ENCODE peak calls at places on chromosomes 5 and 9, in six cellular contexts. K is PC-3, Z is PC-9, V is GM23248, M is SK-N-SH, X is hepatocyte. R is an unnamed sample.

GRCh38 chr5:81808106-81808505 is 57.2 kb upstream of the SSBP2 start:
- DNase-seq in Z (no peak), V (no peak), M (no peak), X (no peak), K (no peak), R (no peak)

GRCh38 chr5:172450861-172451695 is 3.2 kb downstream of the SH3PXD2B start:
- DNase-seq in X (peak; percentile 45), V (peak; percentile 70), Z (no peak), K (peak; percentile 35), M (peak; percentile 64), R (peak; percentile 73)

GRCh38 chr5:12214631-12215030 is 310.4 kb upstream of the CTNND2 start:
- DNase-seq in X (no peak), Z (no peak), V (no peak), M (no peak), K (peak; percentile 69), R (no peak)

GRCh38 chr5:157801-158200 is 33.5 kb upstream of the LRRC14B start:
- DNase-seq in X (no peak), K (no peak), M (no peak), V (no peak), Z (no peak), R (no peak)

GRCh38 chr5:67166460-67166871 is 30.1 kb downstream of the CD180 start:
- DNase-seq in V (no peak), Z (no peak), M (no peak), K (peak; percentile 24), X (no peak), R (peak; percentile 73)

GRCh38 chr9:96620832-96621269 is 1.2 kb upstream of the CDC14B start:
- DNase-seq in V (no peak), K (no peak), X (peak; percentile 23), Z (no peak), M (no peak), R (no peak)

GRCh38 chr5:95406426-95407093 is 15.4 kb downstream of the FAM81B start:
- DNase-seq in M (no peak), K (no peak), X (no peak), V (peak; percentile 26), Z (no peak), R (no peak)

GRCh38 chr5:133952729-133953567 is 15.5 kb downstream of the C5orf15 start:
- DNase-seq in Z (no peak), V (peak; percentile 96), K (no peak), M (no peak), X (no peak), R (no peak)

GRCh38 chr9:79944991-79945390 is 373.2 kb downstream of the TLE4 start:
- DNase-seq in M (no peak), V (no peak), X (no peak), K (no peak), Z (no peak), R (no peak)

GRCh38 chr5:67241326-67241725 is 44.7 kb upstream of the CD180 start:
- DNase-seq in Z (no peak), M (no peak), K (no peak), V (no peak), X (no peak), R (no peak)

GRCh38 chr5:8517461-8517860 is 648.5 kb downstream of the MTRR start:
- DNase-seq in M (no peak), X (peak; percentile 11), K (peak; percentile 35), Z (no peak), V (peak; percentile 5), R (no peak)

GRCh38 chr5:66850354-66851075 is 254.3 kb downstream of the MAST4 start:
- DNase-seq in X (no peak), Z (no peak), K (peak; percentile 7), M (no peak), V (peak; percentile 70), R (no peak)

DNA sequence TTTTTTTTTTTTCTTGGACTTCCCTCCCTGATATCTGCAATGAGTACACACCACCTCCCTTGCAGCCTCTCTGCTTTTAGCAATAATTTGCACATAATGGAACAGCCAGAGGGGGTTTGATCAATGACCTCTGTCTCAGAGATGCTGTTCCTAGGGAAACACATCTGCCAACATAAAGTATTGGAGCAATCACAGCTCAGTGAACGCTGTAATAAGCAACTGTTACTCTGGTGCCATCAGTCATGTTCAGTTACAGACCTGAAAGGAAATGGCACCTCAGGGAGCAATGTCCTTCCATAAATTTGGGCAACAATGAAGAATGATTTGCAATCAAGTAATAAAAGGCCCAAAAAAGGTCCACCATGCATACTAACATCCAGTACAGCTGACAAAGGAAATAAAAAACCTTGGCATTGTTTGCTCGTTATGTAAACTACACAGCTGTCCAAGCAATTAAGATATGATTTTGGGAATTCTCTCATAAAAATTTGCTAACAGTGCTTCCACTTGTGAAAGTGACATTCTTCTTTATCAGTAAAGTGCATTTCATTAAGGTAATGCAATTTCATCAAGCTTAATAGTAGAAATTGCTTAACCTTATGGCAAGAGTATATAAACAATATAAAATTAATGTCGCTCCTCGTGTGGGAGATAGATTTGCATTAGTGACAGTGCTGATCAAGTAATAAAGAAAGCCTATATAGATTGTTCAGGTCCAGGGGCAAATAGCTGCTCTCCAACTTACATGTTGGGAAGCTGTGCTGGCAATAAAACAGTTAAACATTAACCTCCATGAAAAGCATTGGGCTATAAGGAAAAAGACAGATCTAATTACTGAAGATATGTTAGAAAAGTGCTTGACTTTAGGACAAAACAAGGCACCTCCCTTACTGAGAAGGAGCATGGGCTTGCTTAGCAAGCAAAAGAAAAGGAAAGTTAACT is 167.7 kb downstream of the RASEF start:
- DNase-seq in K (no peak), M (peak; percentile 41), X (peak; percentile 26), Z (no peak), V (no peak), R (no peak)
- H3K9me2 ChIP-seq in K (no peaks in the 10 kb centered on the region), M (no peaks in the 10 kb centered on the region), X (no peaks in the 10 kb centered on the region), Z (no peaks in the 10 kb centered on the region), V (no peaks in the 10 kb centered on the region), R (no peaks in the 10 kb centered on the region)

GRCh38 chr5:14184082-14184481 is 40.9 kb downstream of the TRIO start:
- DNase-seq in V (no peak), Z (no peak), K (no peak), M (no peak), X (no peak), R (no peak)
- H3K4me3 ChIP-seq in V (peak overlapping the region; percentile 50), Z (no peak overlapping the region), K (no peak overlapping the region), M (no peak overlapping the region), X (no peak overlapping the region), R (no peak overlapping the region)

DNA sequence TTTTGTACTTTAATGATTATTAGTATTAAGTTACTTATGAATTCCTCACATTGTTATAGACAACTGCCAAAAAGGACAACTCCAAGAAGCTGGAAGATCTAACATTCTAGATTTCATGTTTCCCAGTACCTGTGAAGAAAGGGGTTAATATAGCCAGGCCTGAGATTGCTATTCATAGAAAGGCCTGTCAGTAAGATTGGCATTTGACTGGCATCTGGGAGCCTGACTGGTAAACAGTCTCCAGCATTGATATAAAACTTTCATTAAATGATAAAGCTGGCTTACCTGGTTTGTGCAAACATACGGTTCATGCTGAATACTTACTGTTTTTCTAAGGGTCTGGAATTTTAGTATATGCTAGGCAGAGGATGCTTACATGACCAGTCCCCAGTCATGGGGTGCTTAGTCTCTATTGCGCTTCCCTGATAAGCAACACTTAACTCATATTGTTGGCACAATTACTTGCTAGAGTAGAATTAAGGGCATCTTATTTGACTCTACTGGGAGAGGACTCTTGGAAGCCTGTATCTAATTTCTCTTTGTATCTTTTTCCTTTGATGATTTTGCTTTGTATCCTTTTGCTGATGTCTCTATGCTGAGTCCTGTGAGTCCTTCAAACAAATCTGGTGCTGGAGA is 340.4 kb upstream of the SEMA6A start:
- DNase-seq in Z (no peak), M (no peak), K (no peak), X (no peak), V (no peak), R (no peak)
- H3K9me2 ChIP-seq in Z (no peaks in the 10 kb centered on the region), M (no peaks in the 10 kb centered on the region), K (no peaks in the 10 kb centered on the region), X (no peaks in the 10 kb centered on the region), V (no peaks in the 10 kb centered on the region), R (no peaks in the 10 kb centered on the region)

DNA sequence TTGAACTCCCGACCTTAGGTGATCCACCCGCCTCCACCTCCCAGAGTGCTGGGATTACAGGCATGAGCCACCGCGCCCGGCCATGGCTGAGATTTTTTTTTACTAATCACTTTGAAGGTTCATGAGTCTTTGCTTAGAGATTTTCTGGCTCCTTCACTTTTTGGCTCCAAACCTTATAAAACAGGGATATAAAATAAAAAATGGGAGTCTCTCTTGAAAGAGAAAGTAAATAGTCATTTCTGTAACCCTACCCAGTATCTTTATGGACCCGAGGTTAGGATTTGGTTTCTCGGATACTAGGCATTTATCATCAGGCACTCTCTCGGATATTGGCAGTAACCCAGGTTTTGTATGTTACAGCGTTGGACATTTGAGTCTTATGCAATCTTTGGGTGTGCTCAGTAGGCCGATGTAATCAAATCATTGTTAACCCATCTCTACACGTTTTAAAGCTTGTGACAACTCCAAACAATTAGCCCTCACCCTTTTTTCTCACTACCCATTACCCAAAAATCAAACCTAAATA is 25.3 kb downstream of the STXBP1 start:
- DNase-seq in K (peak; percentile 55), V (peak; percentile 94), M (no peak), X (peak; percentile 54), Z (no peak), R (no peak)
- H3K4me3 ChIP-seq in K (no peak overlapping the region), V (peak overlapping the region; percentile 65), M (no peak overlapping the region), X (no peak overlapping the region), Z (no peak overlapping the region), R (no peak overlapping the region)

DNA sequence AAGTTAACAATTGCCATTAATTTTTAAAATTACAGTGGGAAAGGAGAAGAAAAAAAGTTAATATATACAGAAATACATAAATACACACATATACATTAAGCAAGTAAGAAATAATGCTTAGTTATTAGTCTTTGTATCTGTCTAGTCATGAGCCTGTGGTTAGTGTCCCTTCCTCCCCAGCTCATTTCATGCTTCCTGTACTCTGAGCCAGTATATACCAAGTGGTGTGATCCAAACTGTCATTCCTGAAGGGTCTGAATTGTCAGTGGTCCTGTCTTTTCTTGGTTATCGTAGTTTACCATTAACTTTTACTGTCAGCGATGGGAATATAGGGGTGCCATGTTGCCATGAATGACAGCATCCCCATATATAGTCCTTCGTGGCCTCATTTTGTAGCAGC is 24.2 kb upstream of the STOM start:
- DNase-seq in M (no peak), Z (no peak), X (no peak), K (no peak), V (no peak), R (peak; percentile 19)
- H3K9me2 ChIP-seq in M (no peaks in the 10 kb centered on the region), Z (no peaks in the 10 kb centered on the region), X (no peaks in the 10 kb centered on the region), K (no peaks in the 10 kb centered on the region), V (no peaks in the 10 kb centered on the region), R (no peaks in the 10 kb centered on the region)

GRCh38 chr5:124341066-124341943 is 405.1 kb downstream of the ZNF608 start:
- DNase-seq in M (no peak), Z (no peak), X (no peak), K (no peak), V (no peak), R (no peak)
- H3K4me3 ChIP-seq in M (no peak overlapping the region), Z (no peak overlapping the region), X (no peak overlapping the region), K (no peak overlapping the region), V (no peak overlapping the region), R (no peak overlapping the region)

GRCh38 chr5:157956271-157956885 is 97.4 kb upstream of the CLINT1 start:
- DNase-seq in X (peak; percentile 35), M (peak; percentile 27), K (no peak), Z (no peak), V (no peak), R (no peak)
- H3K9me2 ChIP-seq in X (no peaks in the 10 kb centered on the region), M (no peaks in the 10 kb centered on the region), K (peaks cover 3% of the 10 kb centered on the region), Z (no peaks in the 10 kb centered on the region), V (no peaks in the 10 kb centered on the region), R (no peaks in the 10 kb centered on the region)

DNA sequence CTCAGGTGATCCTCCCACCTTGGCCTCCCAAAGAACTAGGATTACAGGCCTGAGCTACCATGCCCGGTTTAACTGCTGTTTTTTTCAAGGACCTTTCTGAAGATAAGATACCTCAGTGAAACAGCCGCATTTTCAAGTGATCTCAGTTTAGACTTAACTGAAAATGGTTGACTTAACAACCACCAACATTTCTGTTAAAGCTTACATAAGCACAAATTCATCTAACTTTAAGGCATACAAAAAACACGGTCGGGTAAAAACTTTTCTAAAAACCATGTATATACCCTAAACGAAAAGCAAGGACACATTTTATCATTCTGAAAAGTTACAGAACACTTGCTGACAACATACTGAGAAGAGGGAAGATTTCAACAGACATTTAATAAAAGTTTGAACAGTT is 22.9 kb downstream of the UBAP2 start:
- DNase-seq in X (no peak), Z (no peak), M (no peak), V (no peak), K (no peak), R (no peak)
- H3K4me3 ChIP-seq in X (no peak overlapping the region), Z (no peak overlapping the region), M (no peak overlapping the region), V (no peak overlapping the region), K (no peak overlapping the region), R (no peak overlapping the region)